ENCODE peak calls at places on chromosomes 16 and 17, in four cellular contexts. X is GM12878, H is K562, I is HepG2. E is an unnamed sample. For H3K4me1, the result is how much of the 10 kb centered on the place peaks cover.

GRCh38 chr17:27569257-27569722 is 61.7 kb upstream of the LGALS9 start:
- DNase-seq in X (no peak), H (peak), I (no peak), E (peak)

GRCh38 chr17:80034977-80035686 is 540 bp downstream of the TBC1D16 start:
- DNase-seq in X (no peak), H (no peak), I (no peak), E (peak)

GRCh38 chr16:2090819-2091721 is 43.3 kb downstream of the TSC2 start:
- DNase-seq in X (no peak), H (peak), I (no peak), E (peak)

GRCh38 chr16:10623059-10623458 is 42.7 kb upstream of the EMP2 start:
- DNase-seq in X (no peak), H (no peak), I (no peak), E (no peak)

GRCh38 chr16:67432491-67432890 is 1.6 kb downstream of the HSD11B2 start:
- DNase-seq in X (no peak), H (no peak), I (no peak), E (no peak)

GRCh38 chr17:37118738-37119137 is 170.0 kb downstream of the AATF start:
- DNase-seq in X (no peak), H (no peak), I (no peak), E (no peak)

GRCh38 chr17:82668631-82669099 is 20.4 kb upstream of the WDR45B start:
- DNase-seq in X (no peak), H (peak), I (peak), E (peak)

GRCh38 chr17:39098474-39099090 is 52.9 kb downstream of the PLXDC1 start:
- DNase-seq in X (no peak), H (no peak), I (no peak), E (no peak)

GRCh38 chr17:51995797-51996403 is 162.6 kb downstream of the CA10 start:
- DNase-seq in X (no peak), H (no peak), I (no peak), E (peak)

GRCh38 chr17:38538906-38539305 is 66.8 kb downstream of the SRCIN1 start:
- DNase-seq in X (no peak), H (no peak), I (no peak), E (no peak)

GRCh38 chr16:81491522-81492188 is 47.0 kb downstream of the CMIP start:
- DNase-seq in X (no peak), H (no peak), I (no peak), E (no peak)

GRCh38 chr17:145671-146541 is 8.5 kb downstream of the SCGB1C2 start:
- DNase-seq in X (no peak), H (no peak), I (no peak), E (no peak)

GRCh38 chr16:15946257-15947044 is 3.0 kb upstream of the ABCC1 start:
- DNase-seq in X (no peak), H (no peak), I (peak), E (no peak)

GRCh38 chr17:67095803-67096202 is 51.4 kb downstream of the CACNG1 start:
- DNase-seq in X (no peak), H (no peak), I (peak), E (no peak)

GRCh38 chr16:29820730-29821662 is 734 bp downstream of the MVP start:
- DNase-seq in X (peak), H (no peak), I (no peak), E (no peak)

GRCh38 chr16:54142787-54143186 is 143.8 kb downstream of the IRX3 start:
- DNase-seq in X (no peak), H (no peak), I (no peak), E (no peak)

GRCh38 chr17:29576214-29577008 is 7.9 kb downstream of the TP53I13 start:
- DNase-seq in X (no peak), H (no peak), I (no peak), E (no peak)

GRCh38 chr16:78926723-78927200 is 673.8 kb downstream of the MAF start:
- DNase-seq in X (no peak), H (no peak), I (no peak), E (no peak)

GRCh38 chr17:11880714-11881113 is 116.6 kb downstream of the ZNF18 start:
- DNase-seq in X (no peak), H (peak), I (peak), E (no peak)

GRCh38 chr16:22681881-22682291 is 132.1 kb upstream of the HS3ST2 start:
- DNase-seq in X (no peak), H (no peak), I (no peak), E (no peak)

GRCh38 chr16:50457979-50458461 is 89.2 kb upstream of the BRD7 start:
- DNase-seq in X (no peak), H (no peak), I (no peak), E (peak)

GRCh38 chr16:3655030-3655790 is 719 bp downstream of the DNASE1 start:
- DNase-seq in X (no peak), H (no peak), I (no peak), E (no peak)

GRCh38 chr17:50681260-50682200 is 26.2 kb downstream of the ANKRD40 start:
- DNase-seq in X (no peak), H (peak), I (peak), E (peak)

GRCh38 chr16:49921791-49922456 is 66.0 kb upstream of the ZNF423 start:
- DNase-seq in X (no peak), H (peak), I (peak), E (peak)

GRCh38 chr17:71085238-71086033 is 916.1 kb downstream of the KCNJ2 start:
- DNase-seq in X (no peak), H (peak), I (peak), E (peak)

GRCh38 chr17:8253801-8254200 is 4.7 kb downstream of the PFAS start:
- DNase-seq in X (no peak), H (no peak), I (no peak), E (no peak)

GRCh38 chr17:49549691-49550678 is 25.7 kb upstream of the NXPH3 start:
- DNase-seq in X (no peak), H (no peak), I (no peak), E (no peak)

GRCh38 chr16:74575805-74576643 is 30.9 kb downstream of the GLG1 start:
- DNase-seq in X (no peak), H (no peak), I (no peak), E (no peak)

GRCh38 chr16:2817496-2818277 is 650 bp downstream of the PRSS21 start:
- DNase-seq in X (no peak), H (peak), I (no peak), E (no peak)

GRCh38 chr16:53689636-53690035 is 14.0 kb downstream of the RPGRIP1L start:
- DNase-seq in X (no peak), H (no peak), I (no peak), E (no peak)

GRCh38 chr16:4327782-4328579 is 12.1 kb downstream of the GLIS2 start:
- DNase-seq in X (no peak), H (peak), I (peak), E (peak)

GRCh38 chr17:44134752-44135568 is 6.8 kb upstream of the HROB start:
- DNase-seq in X (no peak), H (no peak), I (no peak), E (no peak)

GRCh38 chr16:2186064-2186463 is 10.3 kb downstream of the CASKIN1 start:
- DNase-seq in X (no peak), H (no peak), I (no peak), E (no peak)

GRCh38 chr17:74815671-74816370 is 39.7 kb upstream of the NAT9 start:
- DNase-seq in X (no peak), H (peak), I (no peak), E (peak)

GRCh38 chr17:80698297-80698696 is 153.7 kb downstream of the RPTOR start:
- DNase-seq in X (no peak), H (no peak), I (no peak), E (no peak)

GRCh38 chr16:87322833-87323726 is 5.9 kb upstream of the C16orf95 start:
- DNase-seq in X (no peak), H (no peak), I (no peak), E (no peak)

DNA sequence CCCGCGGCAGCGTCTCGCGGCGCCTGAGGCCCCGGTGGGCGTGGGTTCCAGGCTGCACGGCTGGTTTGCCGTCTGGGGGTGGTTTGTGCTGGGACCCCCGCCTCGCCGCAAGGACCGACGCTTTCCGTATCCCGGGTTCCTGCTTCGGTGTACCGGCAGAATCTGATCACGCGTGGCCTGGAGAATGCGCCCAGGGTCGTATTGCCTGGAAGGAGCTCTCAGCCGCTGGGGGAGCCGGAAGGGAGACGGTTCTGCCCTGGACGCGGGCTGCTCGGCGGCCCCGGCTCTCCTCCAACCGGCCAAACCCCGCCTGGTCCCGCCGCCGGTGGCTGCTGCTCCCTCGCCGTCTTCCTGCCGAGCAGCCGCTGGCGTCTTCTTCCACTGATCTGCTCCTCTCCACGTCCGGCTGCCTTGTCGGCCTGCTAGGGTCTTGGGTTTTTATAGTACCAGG is 39.8 kb downstream of the ZNF778 start:
- DNase-seq in X (no peak), H (no peak), I (no peak), E (peak)
- TF ChIP-seq JUNB in X (no peak), H (no peak), I (no peak), E (no peak)

GRCh38 chr17:73293480-73293911 is 18.3 kb downstream of the CDC42EP4 start:
- DNase-seq in X (no peak), H (no peak), I (no peak), E (no peak)
- TF ChIP-seq CREB1 in X (no peak), H (no peak), I (no peak), E (no peak)

DNA sequence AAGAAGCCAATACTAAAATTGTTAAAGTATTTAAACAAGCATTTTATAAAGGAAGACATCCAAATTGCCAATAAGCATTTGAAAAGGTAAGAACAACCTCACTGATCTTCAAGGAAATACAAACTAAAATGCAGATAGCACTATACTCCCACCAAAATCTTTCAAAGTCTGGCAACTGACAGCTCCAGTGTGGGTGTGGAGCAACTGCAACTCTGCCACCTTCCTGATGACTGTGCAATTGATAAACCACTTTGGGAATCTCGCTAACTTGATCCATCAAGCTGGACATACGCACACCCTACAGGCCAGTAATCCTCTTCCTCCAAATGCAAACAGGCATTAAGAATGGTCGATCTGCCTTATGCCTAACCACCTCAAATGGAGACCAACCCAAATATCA is 31.9 kb downstream of the LITAFD start:
- DNase-seq in X (no peak), H (no peak), I (no peak), E (no peak)
- H3K4me1 ChIP-seq in X (under half), H (under half), I (under half), E (under half)

GRCh38 chr16:165539-166374 is at the start of gene HBM:
- DNase-seq in X (no peak), H (no peak), I (no peak), E (peak)
- TF ChIP-seq JUNB in X (no peak), H (no peak), I (no peak), E (no peak)

DNA sequence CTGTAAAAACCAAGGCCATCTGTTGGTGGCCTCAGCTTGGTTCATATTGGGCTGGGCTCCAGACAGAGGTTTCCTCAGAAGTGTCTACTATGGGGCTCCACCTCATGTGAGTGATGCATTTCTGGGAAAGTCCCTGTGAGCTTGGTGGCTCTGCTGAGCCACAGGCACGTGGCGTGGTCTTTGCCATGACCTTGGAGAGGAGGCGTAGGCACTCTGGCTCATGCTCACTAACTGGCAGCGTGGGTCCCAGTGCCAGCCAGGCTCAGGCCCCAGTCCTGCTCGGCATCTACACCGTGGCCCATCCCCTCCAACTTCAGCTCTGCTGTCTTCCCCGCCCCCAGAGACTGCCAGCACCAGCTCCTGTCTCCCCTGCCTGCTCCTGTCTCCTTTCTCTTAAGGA is 10.6 kb upstream of the SMTNL2 start:
- DNase-seq in X (no peak), H (no peak), I (no peak), E (no peak)
- TF ChIP-seq CREB1 in X (no peak), H (no peak), I (no peak), E (no peak)

GRCh38 chr16:85176541-85177447 is 64.5 kb upstream of the CIBAR2 start:
- DNase-seq in X (no peak), H (peak), I (no peak), E (no peak)

GRCh38 chr16:85177448-85177846 is 65.2 kb upstream of the CIBAR2 start:
- DNase-seq in X (no peak), H (no peak), I (no peak), E (no peak)

GRCh38 chr16:85173981-85174751 is 61.9 kb upstream of the CIBAR2 start:
- DNase-seq in X (no peak), H (no peak), I (peak), E (peak)

GRCh38 chr16:85174871-85175723 is 62.8 kb upstream of the CIBAR2 start:
- DNase-seq in X (no peak), H (no peak), I (no peak), E (no peak)

DNA sequence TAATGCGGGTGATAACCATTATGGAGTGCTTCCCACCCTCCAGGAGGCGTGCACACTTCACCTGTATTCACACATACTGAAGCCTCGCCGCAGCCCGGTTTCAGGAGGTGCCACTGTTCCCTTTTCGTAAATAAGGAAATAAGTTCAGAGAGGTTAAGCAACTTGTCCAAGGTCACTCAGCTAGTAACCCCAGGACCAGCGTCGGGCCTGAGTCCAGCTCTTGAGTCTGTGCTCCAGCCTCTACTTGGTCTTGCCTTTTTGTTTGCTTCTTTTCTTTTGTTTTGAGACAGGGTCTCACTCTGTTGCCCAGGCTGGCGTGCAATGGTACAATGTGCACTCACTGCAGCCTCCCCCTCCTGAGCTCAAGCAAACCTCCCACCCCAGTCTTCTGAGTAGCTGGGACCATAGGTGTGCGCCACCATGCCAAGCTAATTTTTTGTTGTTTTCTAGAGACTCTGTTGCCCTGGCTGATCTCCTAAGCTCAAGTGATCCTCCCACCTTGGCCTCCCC is 63.5 kb upstream of the CIBAR2 start:
- DNase-seq in X (no peak), H (no peak), I (no peak), E (no peak)
- H3K4me1 ChIP-seq in X (under half), H (under half), I (under half), E (under half)

GRCh38 chr17:19238167-19238505 is 970 bp downstream of the EPN2 start:
- DNase-seq in X (no peak), H (no peak), I (no peak), E (peak)
- TF ChIP-seq JUNB in X (no peak), H (no peak), I (no peak), E (no peak)

DNA sequence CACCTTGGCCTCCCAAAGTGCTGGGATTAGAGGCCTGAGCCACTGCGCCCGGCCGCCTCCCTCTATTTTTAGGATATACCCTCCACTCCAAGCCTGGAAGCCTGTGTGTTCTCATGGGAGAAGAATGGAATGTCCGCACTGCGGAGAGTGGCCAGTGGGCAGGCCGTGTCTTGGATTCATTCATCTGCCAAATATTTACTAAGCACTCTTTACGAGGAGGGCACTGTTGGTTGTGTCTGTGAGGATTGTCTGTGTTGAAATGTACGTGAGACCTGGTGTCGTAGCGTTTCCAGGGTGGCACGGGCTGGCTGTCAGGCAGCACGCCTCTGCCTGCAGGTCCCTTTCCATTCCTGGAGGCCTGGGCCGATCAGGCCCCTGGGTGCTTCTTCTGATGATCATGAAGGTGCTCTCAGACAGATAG is 19.2 kb downstream of the PGS1 start:
- DNase-seq in X (no peak), H (no peak), I (no peak), E (no peak)
- TF ChIP-seq CREB1 in X (no peak), H (no peak), I (no peak), E (no peak)

GRCh38 chr16:19522369-19523159 is 666 bp upstream of the GDE1 start:
- DNase-seq in X (no peak), H (no peak), I (no peak), E (peak)
- H3K4me1 ChIP-seq in X (under half), H (under half), I (half or more), E (under half)

GRCh38 chr17:5362162-5362811 is 57.2 kb downstream of the NUP88 start:
- DNase-seq in X (no peak), H (no peak), I (no peak), E (peak)

GRCh38 chr17:5361426-5361825 is 58.0 kb downstream of the NUP88 start:
- DNase-seq in X (no peak), H (no peak), I (no peak), E (peak)

GRCh38 chr17:5364696-5365095 is 54.8 kb downstream of the NUP88 start:
- DNase-seq in X (no peak), H (no peak), I (no peak), E (no peak)

GRCh38 chr17:5365831-5366230 is 53.6 kb downstream of the NUP88 start:
- DNase-seq in X (no peak), H (no peak), I (no peak), E (no peak)

GRCh38 chr17:5364156-5364555 is 55.3 kb downstream of the NUP88 start:
- DNase-seq in X (no peak), H (no peak), I (no peak), E (no peak)
- TF ChIP-seq JUNB in X (no peak), H (no peak), I (no peak), E (no peak)